ENCODE peak calls at places on chromosomes 5 and 9, in eight cellular contexts. One of them, this sample, is unnamed.

GRCh38 chr5:10655041-10655685 is 91.3 kb downstream of the ANKRD33B start:
- DNase-seq in NCI-H2081: peak
- DNase-seq in NCI-H510A treated with DMSO at 0.1 percent for 48 hours: no peak
- DNase-seq in COLO829: no peak
- DNase-seq in NCI-H1105 treated with DMSO at 0.1 percent for 48 hours: no peak
- DNase-seq in stimulated activated CD4-positive, alpha-beta T cell treated with anti-CD3 and anti-CD28 coated beads, TNF-alpha, amount 100 ng/mL, for 1 hour: no peak
- DNase-seq in NCI-H69: peak
- DNase-seq in aorta: no peak
- DNase-seq in this sample: peak

GRCh38 chr9:7130421-7130820 is 372.6 kb downstream of the KDM4C start:
- DNase-seq in NCI-H2081: no peak
- DNase-seq in NCI-H510A treated with DMSO at 0.1 percent for 48 hours: no peak
- DNase-seq in COLO829: no peak
- DNase-seq in NCI-H1105 treated with DMSO at 0.1 percent for 48 hours: no peak
- DNase-seq in stimulated activated CD4-positive, alpha-beta T cell treated with anti-CD3 and anti-CD28 coated beads, TNF-alpha, amount 100 ng/mL, for 1 hour: no peak
- DNase-seq in NCI-H69: no peak
- DNase-seq in aorta: no peak
- DNase-seq in this sample: no peak

GRCh38 chr9:34197756-34198711 is 19.2 kb downstream of the UBAP1 start:
- DNase-seq in NCI-H2081: no peak
- DNase-seq in NCI-H510A treated with DMSO at 0.1 percent for 48 hours: no peak
- DNase-seq in COLO829: no peak
- DNase-seq in NCI-H1105 treated with DMSO at 0.1 percent for 48 hours: no peak
- DNase-seq in stimulated activated CD4-positive, alpha-beta T cell treated with anti-CD3 and anti-CD28 coated beads, TNF-alpha, amount 100 ng/mL, for 1 hour: no peak
- DNase-seq in NCI-H69: no peak
- DNase-seq in aorta: no peak
- DNase-seq in this sample: no peak

GRCh38 chr5:101942321-101942882 is 353.7 kb downstream of the SLCO4C1 start:
- DNase-seq in NCI-H2081: peak
- DNase-seq in NCI-H510A treated with DMSO at 0.1 percent for 48 hours: peak
- DNase-seq in COLO829: peak
- DNase-seq in NCI-H1105 treated with DMSO at 0.1 percent for 48 hours: peak
- DNase-seq in stimulated activated CD4-positive, alpha-beta T cell treated with anti-CD3 and anti-CD28 coated beads, TNF-alpha, amount 100 ng/mL, for 1 hour: no peak
- DNase-seq in NCI-H69: peak
- DNase-seq in aorta: no peak
- DNase-seq in this sample: peak

GRCh38 chr5:81537905-81538535 is 144.1 kb upstream of the ACOT12 start:
- DNase-seq in NCI-H2081: no peak
- DNase-seq in NCI-H510A treated with DMSO at 0.1 percent for 48 hours: no peak
- DNase-seq in COLO829: no peak
- DNase-seq in NCI-H1105 treated with DMSO at 0.1 percent for 48 hours: no peak
- DNase-seq in stimulated activated CD4-positive, alpha-beta T cell treated with anti-CD3 and anti-CD28 coated beads, TNF-alpha, amount 100 ng/mL, for 1 hour: no peak
- DNase-seq in NCI-H69: no peak
- DNase-seq in aorta: no peak
- DNase-seq in this sample: no peak

GRCh38 chr9:121196389-121196788 is 5.3 kb downstream of the RAB14 start:
- DNase-seq in NCI-H2081: no peak
- DNase-seq in NCI-H510A treated with DMSO at 0.1 percent for 48 hours: no peak
- DNase-seq in COLO829: no peak
- DNase-seq in NCI-H1105 treated with DMSO at 0.1 percent for 48 hours: no peak
- DNase-seq in stimulated activated CD4-positive, alpha-beta T cell treated with anti-CD3 and anti-CD28 coated beads, TNF-alpha, amount 100 ng/mL, for 1 hour: no peak
- DNase-seq in NCI-H69: no peak
- DNase-seq in aorta: no peak
- DNase-seq in this sample: no peak

GRCh38 chr5:82720764-82721163 is 356.4 kb downstream of the TMEM167A start:
- DNase-seq in NCI-H2081: no peak
- DNase-seq in NCI-H510A treated with DMSO at 0.1 percent for 48 hours: no peak
- DNase-seq in COLO829: no peak
- DNase-seq in NCI-H1105 treated with DMSO at 0.1 percent for 48 hours: no peak
- DNase-seq in stimulated activated CD4-positive, alpha-beta T cell treated with anti-CD3 and anti-CD28 coated beads, TNF-alpha, amount 100 ng/mL, for 1 hour: no peak
- DNase-seq in NCI-H69: no peak
- DNase-seq in aorta: no peak
- DNase-seq in this sample: no peak

GRCh38 chr5:56349461-56349860 is 116.3 kb upstream of the ANKRD55 start:
- DNase-seq in NCI-H2081: no peak
- DNase-seq in NCI-H510A treated with DMSO at 0.1 percent for 48 hours: no peak
- DNase-seq in COLO829: no peak
- DNase-seq in NCI-H1105 treated with DMSO at 0.1 percent for 48 hours: no peak
- DNase-seq in stimulated activated CD4-positive, alpha-beta T cell treated with anti-CD3 and anti-CD28 coated beads, TNF-alpha, amount 100 ng/mL, for 1 hour: no peak
- DNase-seq in NCI-H69: no peak
- DNase-seq in aorta: no peak
- DNase-seq in this sample: no peak

GRCh38 chr9:98808411-98808815 is 943 bp downstream of the GALNT12 start:
- DNase-seq in NCI-H2081: no peak
- DNase-seq in NCI-H510A treated with DMSO at 0.1 percent for 48 hours: peak
- DNase-seq in COLO829: no peak
- DNase-seq in NCI-H1105 treated with DMSO at 0.1 percent for 48 hours: peak
- DNase-seq in stimulated activated CD4-positive, alpha-beta T cell treated with anti-CD3 and anti-CD28 coated beads, TNF-alpha, amount 100 ng/mL, for 1 hour: no peak
- DNase-seq in NCI-H69: peak
- DNase-seq in aorta: no peak
- DNase-seq in this sample: no peak

GRCh38 chr5:136985785-136986475 is 513.2 kb downstream of the SPOCK1 start:
- DNase-seq in NCI-H2081: no peak
- DNase-seq in NCI-H510A treated with DMSO at 0.1 percent for 48 hours: no peak
- DNase-seq in COLO829: no peak
- DNase-seq in NCI-H1105 treated with DMSO at 0.1 percent for 48 hours: no peak
- DNase-seq in stimulated activated CD4-positive, alpha-beta T cell treated with anti-CD3 and anti-CD28 coated beads, TNF-alpha, amount 100 ng/mL, for 1 hour: no peak
- DNase-seq in NCI-H69: no peak
- DNase-seq in aorta: no peak
- DNase-seq in this sample: no peak

GRCh38 chr9:137275937-137276756 is 1.4 kb upstream of the TOR4A start:
- DNase-seq in NCI-H2081: no peak
- DNase-seq in NCI-H510A treated with DMSO at 0.1 percent for 48 hours: no peak
- DNase-seq in COLO829: no peak
- DNase-seq in NCI-H1105 treated with DMSO at 0.1 percent for 48 hours: no peak
- DNase-seq in stimulated activated CD4-positive, alpha-beta T cell treated with anti-CD3 and anti-CD28 coated beads, TNF-alpha, amount 100 ng/mL, for 1 hour: no peak
- DNase-seq in NCI-H69: no peak
- DNase-seq in aorta: peak
- DNase-seq in this sample: no peak

GRCh38 chr9:95516221-95516735 is 493 bp downstream of the PTCH1 start:
- DNase-seq in NCI-H2081: no peak
- DNase-seq in NCI-H510A treated with DMSO at 0.1 percent for 48 hours: peak
- DNase-seq in COLO829: no peak
- DNase-seq in NCI-H1105 treated with DMSO at 0.1 percent for 48 hours: peak
- DNase-seq in stimulated activated CD4-positive, alpha-beta T cell treated with anti-CD3 and anti-CD28 coated beads, TNF-alpha, amount 100 ng/mL, for 1 hour: no peak
- DNase-seq in NCI-H69: peak
- DNase-seq in aorta: no peak
- DNase-seq in this sample: no peak

GRCh38 chr5:180495991-180496741 is 2.0 kb downstream of the CNOT6 start:
- DNase-seq in NCI-H2081: no peak
- DNase-seq in NCI-H510A treated with DMSO at 0.1 percent for 48 hours: no peak
- DNase-seq in COLO829: no peak
- DNase-seq in NCI-H1105 treated with DMSO at 0.1 percent for 48 hours: peak
- DNase-seq in stimulated activated CD4-positive, alpha-beta T cell treated with anti-CD3 and anti-CD28 coated beads, TNF-alpha, amount 100 ng/mL, for 1 hour: no peak
- DNase-seq in NCI-H69: no peak
- DNase-seq in aorta: peak
- DNase-seq in this sample: no peak

GRCh38 chr5:132083065-132083678 is 9.6 kb downstream of the CSF2 start:
- DNase-seq in NCI-H2081: no peak
- DNase-seq in NCI-H510A treated with DMSO at 0.1 percent for 48 hours: no peak
- DNase-seq in COLO829: no peak
- DNase-seq in NCI-H1105 treated with DMSO at 0.1 percent for 48 hours: no peak
- DNase-seq in stimulated activated CD4-positive, alpha-beta T cell treated with anti-CD3 and anti-CD28 coated beads, TNF-alpha, amount 100 ng/mL, for 1 hour: no peak
- DNase-seq in NCI-H69: no peak
- DNase-seq in aorta: peak
- DNase-seq in this sample: no peak

GRCh38 chr9:82939451-82939850 is 123.5 kb downstream of the RASEF start:
- DNase-seq in NCI-H2081: peak
- DNase-seq in NCI-H510A treated with DMSO at 0.1 percent for 48 hours: peak
- DNase-seq in COLO829: no peak
- DNase-seq in NCI-H1105 treated with DMSO at 0.1 percent for 48 hours: no peak
- DNase-seq in stimulated activated CD4-positive, alpha-beta T cell treated with anti-CD3 and anti-CD28 coated beads, TNF-alpha, amount 100 ng/mL, for 1 hour: no peak
- DNase-seq in NCI-H69: peak
- DNase-seq in aorta: no peak
- DNase-seq in this sample: no peak

GRCh38 chr9:3181049-3181953 is 337.4 kb upstream of the PUM3 start:
- DNase-seq in NCI-H2081: peak
- DNase-seq in NCI-H510A treated with DMSO at 0.1 percent for 48 hours: peak
- DNase-seq in COLO829: no peak
- DNase-seq in NCI-H1105 treated with DMSO at 0.1 percent for 48 hours: peak
- DNase-seq in stimulated activated CD4-positive, alpha-beta T cell treated with anti-CD3 and anti-CD28 coated beads, TNF-alpha, amount 100 ng/mL, for 1 hour: no peak
- DNase-seq in NCI-H69: peak
- DNase-seq in aorta: no peak
- DNase-seq in this sample: no peak

GRCh38 chr5:175443514-175444059 is 395 bp downstream of the DRD1 start:
- DNase-seq in NCI-H2081: no peak
- DNase-seq in NCI-H510A treated with DMSO at 0.1 percent for 48 hours: no peak
- DNase-seq in COLO829: no peak
- DNase-seq in NCI-H1105 treated with DMSO at 0.1 percent for 48 hours: no peak
- DNase-seq in stimulated activated CD4-positive, alpha-beta T cell treated with anti-CD3 and anti-CD28 coated beads, TNF-alpha, amount 100 ng/mL, for 1 hour: no peak
- DNase-seq in NCI-H69: no peak
- DNase-seq in aorta: peak
- DNase-seq in this sample: no peak

GRCh38 chr5:90855296-90855990 is 296.8 kb downstream of the ADGRV1 start:
- DNase-seq in NCI-H2081: no peak
- DNase-seq in NCI-H510A treated with DMSO at 0.1 percent for 48 hours: no peak
- DNase-seq in COLO829: no peak
- DNase-seq in NCI-H1105 treated with DMSO at 0.1 percent for 48 hours: no peak
- DNase-seq in stimulated activated CD4-positive, alpha-beta T cell treated with anti-CD3 and anti-CD28 coated beads, TNF-alpha, amount 100 ng/mL, for 1 hour: no peak
- DNase-seq in NCI-H69: no peak
- DNase-seq in aorta: no peak
- DNase-seq in this sample: no peak

GRCh38 chr5:173771058-173771742 is 116.9 kb upstream of the CPEB4 start:
- DNase-seq in NCI-H2081: no peak
- DNase-seq in NCI-H510A treated with DMSO at 0.1 percent for 48 hours: peak
- DNase-seq in COLO829: no peak
- DNase-seq in NCI-H1105 treated with DMSO at 0.1 percent for 48 hours: no peak
- DNase-seq in stimulated activated CD4-positive, alpha-beta T cell treated with anti-CD3 and anti-CD28 coated beads, TNF-alpha, amount 100 ng/mL, for 1 hour: no peak
- DNase-seq in NCI-H69: peak
- DNase-seq in aorta: no peak
- DNase-seq in this sample: no peak

GRCh38 chr5:131318455-131318854 is 54.6 kb downstream of the CDC42SE2 start:
- DNase-seq in NCI-H2081: no peak
- DNase-seq in NCI-H510A treated with DMSO at 0.1 percent for 48 hours: no peak
- DNase-seq in COLO829: no peak
- DNase-seq in NCI-H1105 treated with DMSO at 0.1 percent for 48 hours: no peak
- DNase-seq in stimulated activated CD4-positive, alpha-beta T cell treated with anti-CD3 and anti-CD28 coated beads, TNF-alpha, amount 100 ng/mL, for 1 hour: no peak
- DNase-seq in NCI-H69: no peak
- DNase-seq in aorta: no peak
- DNase-seq in this sample: no peak

GRCh38 chr5:30839956-30840355 is 353.5 kb upstream of the CDH6 start:
- DNase-seq in NCI-H2081: no peak
- DNase-seq in NCI-H510A treated with DMSO at 0.1 percent for 48 hours: no peak
- DNase-seq in COLO829: no peak
- DNase-seq in NCI-H1105 treated with DMSO at 0.1 percent for 48 hours: no peak
- DNase-seq in stimulated activated CD4-positive, alpha-beta T cell treated with anti-CD3 and anti-CD28 coated beads, TNF-alpha, amount 100 ng/mL, for 1 hour: no peak
- DNase-seq in NCI-H69: no peak
- DNase-seq in aorta: no peak
- DNase-seq in this sample: no peak

GRCh38 chr9:656918-657583 is 184.4 kb upstream of the DMRT1 start:
- DNase-seq in NCI-H2081: no peak
- DNase-seq in NCI-H510A treated with DMSO at 0.1 percent for 48 hours: no peak
- DNase-seq in COLO829: no peak
- DNase-seq in NCI-H1105 treated with DMSO at 0.1 percent for 48 hours: no peak
- DNase-seq in stimulated activated CD4-positive, alpha-beta T cell treated with anti-CD3 and anti-CD28 coated beads, TNF-alpha, amount 100 ng/mL, for 1 hour: no peak
- DNase-seq in NCI-H69: no peak
- DNase-seq in aorta: no peak
- DNase-seq in this sample: no peak

GRCh38 chr9:20271107-20271506 is 351.2 kb downstream of the MLLT3 start:
- DNase-seq in NCI-H2081: no peak
- DNase-seq in NCI-H510A treated with DMSO at 0.1 percent for 48 hours: no peak
- DNase-seq in COLO829: no peak
- DNase-seq in NCI-H1105 treated with DMSO at 0.1 percent for 48 hours: no peak
- DNase-seq in stimulated activated CD4-positive, alpha-beta T cell treated with anti-CD3 and anti-CD28 coated beads, TNF-alpha, amount 100 ng/mL, for 1 hour: no peak
- DNase-seq in NCI-H69: peak
- DNase-seq in aorta: no peak
- DNase-seq in this sample: no peak

GRCh38 chr9:82957526-82958379 is 105.2 kb downstream of the RASEF start:
- DNase-seq in NCI-H2081: peak
- DNase-seq in NCI-H510A treated with DMSO at 0.1 percent for 48 hours: no peak
- DNase-seq in COLO829: no peak
- DNase-seq in NCI-H1105 treated with DMSO at 0.1 percent for 48 hours: peak
- DNase-seq in stimulated activated CD4-positive, alpha-beta T cell treated with anti-CD3 and anti-CD28 coated beads, TNF-alpha, amount 100 ng/mL, for 1 hour: no peak
- DNase-seq in NCI-H69: peak
- DNase-seq in aorta: no peak
- DNase-seq in this sample: no peak

GRCh38 chr5:2178528-2178927 is 295.8 kb upstream of the IRX4 start:
- DNase-seq in NCI-H2081: no peak
- DNase-seq in NCI-H510A treated with DMSO at 0.1 percent for 48 hours: no peak
- DNase-seq in COLO829: no peak
- DNase-seq in NCI-H1105 treated with DMSO at 0.1 percent for 48 hours: no peak
- DNase-seq in stimulated activated CD4-positive, alpha-beta T cell treated with anti-CD3 and anti-CD28 coated beads, TNF-alpha, amount 100 ng/mL, for 1 hour: no peak
- DNase-seq in NCI-H69: no peak
- DNase-seq in aorta: peak
- DNase-seq in this sample: no peak

GRCh38 chr9:32581512-32582143 is 8.7 kb upstream of the NDUFB6 start:
- DNase-seq in NCI-H2081: peak
- DNase-seq in NCI-H510A treated with DMSO at 0.1 percent for 48 hours: peak
- DNase-seq in COLO829: no peak
- DNase-seq in NCI-H1105 treated with DMSO at 0.1 percent for 48 hours: peak
- DNase-seq in stimulated activated CD4-positive, alpha-beta T cell treated with anti-CD3 and anti-CD28 coated beads, TNF-alpha, amount 100 ng/mL, for 1 hour: no peak
- DNase-seq in NCI-H69: peak
- DNase-seq in aorta: no peak
- DNase-seq in this sample: no peak

GRCh38 chr9:130156672-130157071 is 15.5 kb upstream of the NCS1 start:
- DNase-seq in NCI-H2081: no peak
- DNase-seq in NCI-H510A treated with DMSO at 0.1 percent for 48 hours: no peak
- DNase-seq in COLO829: no peak
- DNase-seq in NCI-H1105 treated with DMSO at 0.1 percent for 48 hours: no peak
- DNase-seq in stimulated activated CD4-positive, alpha-beta T cell treated with anti-CD3 and anti-CD28 coated beads, TNF-alpha, amount 100 ng/mL, for 1 hour: no peak
- DNase-seq in NCI-H69: no peak
- DNase-seq in aorta: peak
- DNase-seq in this sample: no peak

GRCh38 chr5:41794478-41794877 is 75.7 kb downstream of the OXCT1 start:
- DNase-seq in NCI-H2081: peak
- DNase-seq in NCI-H510A treated with DMSO at 0.1 percent for 48 hours: no peak
- DNase-seq in COLO829: peak
- DNase-seq in NCI-H1105 treated with DMSO at 0.1 percent for 48 hours: peak
- DNase-seq in stimulated activated CD4-positive, alpha-beta T cell treated with anti-CD3 and anti-CD28 coated beads, TNF-alpha, amount 100 ng/mL, for 1 hour: no peak
- DNase-seq in NCI-H69: peak
- DNase-seq in aorta: no peak
- DNase-seq in this sample: peak

GRCh38 chr9:126439402-126439765 is 112.8 kb downstream of the MVB12B start:
- DNase-seq in NCI-H2081: no peak
- DNase-seq in NCI-H510A treated with DMSO at 0.1 percent for 48 hours: no peak
- DNase-seq in COLO829: no peak
- DNase-seq in NCI-H1105 treated with DMSO at 0.1 percent for 48 hours: no peak
- DNase-seq in stimulated activated CD4-positive, alpha-beta T cell treated with anti-CD3 and anti-CD28 coated beads, TNF-alpha, amount 100 ng/mL, for 1 hour: no peak
- DNase-seq in NCI-H69: no peak
- DNase-seq in aorta: no peak
- DNase-seq in this sample: no peak

GRCh38 chr5:87411586-87412416 is 929 bp downstream of the CCNH start:
- DNase-seq in NCI-H2081: peak
- DNase-seq in NCI-H510A treated with DMSO at 0.1 percent for 48 hours: peak
- DNase-seq in COLO829: no peak
- DNase-seq in NCI-H1105 treated with DMSO at 0.1 percent for 48 hours: no peak
- DNase-seq in stimulated activated CD4-positive, alpha-beta T cell treated with anti-CD3 and anti-CD28 coated beads, TNF-alpha, amount 100 ng/mL, for 1 hour: no peak
- DNase-seq in NCI-H69: peak
- DNase-seq in aorta: no peak
- DNase-seq in this sample: no peak

GRCh38 chr5:161400583-161400982 is 145.9 kb downstream of the GABRB2 start:
- DNase-seq in NCI-H2081: peak
- DNase-seq in NCI-H510A treated with DMSO at 0.1 percent for 48 hours: no peak
- DNase-seq in COLO829: no peak
- DNase-seq in NCI-H1105 treated with DMSO at 0.1 percent for 48 hours: peak
- DNase-seq in stimulated activated CD4-positive, alpha-beta T cell treated with anti-CD3 and anti-CD28 coated beads, TNF-alpha, amount 100 ng/mL, for 1 hour: no peak
- DNase-seq in NCI-H69: peak
- DNase-seq in aorta: no peak
- DNase-seq in this sample: peak

GRCh38 chr9:133767625-133768024 is 29.5 kb upstream of the SARDH start:
- DNase-seq in NCI-H2081: no peak
- DNase-seq in NCI-H510A treated with DMSO at 0.1 percent for 48 hours: no peak
- DNase-seq in COLO829: no peak
- DNase-seq in NCI-H1105 treated with DMSO at 0.1 percent for 48 hours: no peak
- DNase-seq in stimulated activated CD4-positive, alpha-beta T cell treated with anti-CD3 and anti-CD28 coated beads, TNF-alpha, amount 100 ng/mL, for 1 hour: no peak
- DNase-seq in NCI-H69: no peak
- DNase-seq in aorta: no peak
- DNase-seq in this sample: no peak

GRCh38 chr5:42587056-42587723 is 164.0 kb downstream of the GHR start:
- DNase-seq in NCI-H2081: no peak
- DNase-seq in NCI-H510A treated with DMSO at 0.1 percent for 48 hours: no peak
- DNase-seq in COLO829: no peak
- DNase-seq in NCI-H1105 treated with DMSO at 0.1 percent for 48 hours: no peak
- DNase-seq in stimulated activated CD4-positive, alpha-beta T cell treated with anti-CD3 and anti-CD28 coated beads, TNF-alpha, amount 100 ng/mL, for 1 hour: no peak
- DNase-seq in NCI-H69: no peak
- DNase-seq in aorta: no peak
- DNase-seq in this sample: no peak

GRCh38 chr9:111992523-111992922 is 95.9 kb downstream of the UGCG start:
- DNase-seq in NCI-H2081: no peak
- DNase-seq in NCI-H510A treated with DMSO at 0.1 percent for 48 hours: no peak
- DNase-seq in COLO829: no peak
- DNase-seq in NCI-H1105 treated with DMSO at 0.1 percent for 48 hours: no peak
- DNase-seq in stimulated activated CD4-positive, alpha-beta T cell treated with anti-CD3 and anti-CD28 coated beads, TNF-alpha, amount 100 ng/mL, for 1 hour: no peak
- DNase-seq in NCI-H69: no peak
- DNase-seq in aorta: no peak
- DNase-seq in this sample: no peak

This sample was measured in SHP77 treated with DMSO at 0.1 percent for 48 hours.